ENCODE peak calls at places on chromosomes 3 and 15, in ten cellular contexts. P, D, C, S, R, M, X, U, G and J are unnamed samples. For H3K4me1, the result is how much of the 10 kb centered on the place peaks cover.

GRCh38 chr3:97138914-97139541 is 324.6 kb downstream of the EPHA6 start:
- DNase-seq in D (no peak), M (no peak), C (no peak), S (no peak), P (peak), R (no peak), U (no peak), G (peak), X (peak), J (no peak)

GRCh38 chr3:141498592-141499223 is 11.9 kb downstream of the RASA2 start:
- DNase-seq in S (peak), D (no peak), R (no peak), P (no peak), C (no peak), X (no peak), M (peak), U (no peak), G (peak), J (peak)

GRCh38 chr15:60116456-60117089 is 112.5 kb downstream of the FOXB1 start:
- DNase-seq in P (no peak), C (no peak), X (no peak), R (no peak), D (no peak), S (no peak), M (no peak), U (no peak), G (no peak), J (no peak)

GRCh38 chr3:16472593-16472992 is 40.9 kb downstream of the RFTN1 start:
- DNase-seq in R (no peak), D (no peak), M (no peak), S (no peak), U (no peak), C (no peak), X (no peak), G (no peak), P (no peak), J (no peak)

GRCh38 chr3:104437891-104438290 is 928.8 kb upstream of the ALCAM start:
- DNase-seq in G (no peak), X (peak), R (peak), P (no peak), M (peak), S (no peak), C (peak), D (peak), U (no peak), J (no peak)

GRCh38 chr15:40806672-40807027 is 239 bp upstream of the ZFYVE19 start:
- DNase-seq in P (no peak), R (no peak), M (no peak), G (no peak), U (no peak), X (no peak), S (no peak), D (no peak), C (no peak), J (no peak)

GRCh38 chr15:90892498-90893174 is 8.3 kb downstream of the FES start:
- DNase-seq in X (no peak), S (no peak), M (no peak), G (no peak), R (no peak), C (no peak), D (no peak), P (no peak), U (no peak), J (peak)

GRCh38 chr3:195885036-195885871 is 23.1 kb downstream of the TNK2 start:
- DNase-seq in G (no peak), R (no peak), M (no peak), C (no peak), S (no peak), P (no peak), D (no peak), U (no peak), X (no peak), J (peak)

GRCh38 chr15:42929449-42929848 is 8.9 kb upstream of the TTBK2 start:
- DNase-seq in P (no peak), G (no peak), S (no peak), U (no peak), R (peak), C (no peak), X (no peak), M (no peak), D (no peak), J (no peak)

DNA sequence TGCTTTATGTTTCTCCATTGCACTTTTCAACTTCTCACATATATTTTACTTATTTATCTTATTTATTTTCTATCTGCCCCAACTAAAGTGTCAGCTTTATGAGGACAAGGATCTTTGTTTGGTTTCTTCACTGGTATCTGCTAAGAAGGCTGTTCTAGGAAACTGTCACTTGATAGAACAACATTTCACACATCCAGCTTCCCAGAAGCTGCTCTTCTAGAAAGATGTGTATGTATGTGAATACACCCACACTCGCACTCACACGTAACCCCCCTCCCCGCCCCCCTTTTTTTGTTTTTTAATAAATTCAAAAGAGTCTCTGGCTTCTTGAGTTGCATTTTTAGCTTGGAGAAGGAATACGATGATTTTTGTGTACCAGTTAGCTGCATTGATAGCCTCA is 143.1 kb downstream of the AKAP13 start:
- DNase-seq in D (no peak), G (no peak), M (no peak), P (no peak), U (no peak), S (no peak), C (no peak), R (no peak), X (no peak), J (no peak)
- H3K4me1 ChIP-seq in D (under half), G (under half), M (under half), P (under half), U (under half), S (under half), C (under half), R (under half), X (under half), J (under half)

DNA sequence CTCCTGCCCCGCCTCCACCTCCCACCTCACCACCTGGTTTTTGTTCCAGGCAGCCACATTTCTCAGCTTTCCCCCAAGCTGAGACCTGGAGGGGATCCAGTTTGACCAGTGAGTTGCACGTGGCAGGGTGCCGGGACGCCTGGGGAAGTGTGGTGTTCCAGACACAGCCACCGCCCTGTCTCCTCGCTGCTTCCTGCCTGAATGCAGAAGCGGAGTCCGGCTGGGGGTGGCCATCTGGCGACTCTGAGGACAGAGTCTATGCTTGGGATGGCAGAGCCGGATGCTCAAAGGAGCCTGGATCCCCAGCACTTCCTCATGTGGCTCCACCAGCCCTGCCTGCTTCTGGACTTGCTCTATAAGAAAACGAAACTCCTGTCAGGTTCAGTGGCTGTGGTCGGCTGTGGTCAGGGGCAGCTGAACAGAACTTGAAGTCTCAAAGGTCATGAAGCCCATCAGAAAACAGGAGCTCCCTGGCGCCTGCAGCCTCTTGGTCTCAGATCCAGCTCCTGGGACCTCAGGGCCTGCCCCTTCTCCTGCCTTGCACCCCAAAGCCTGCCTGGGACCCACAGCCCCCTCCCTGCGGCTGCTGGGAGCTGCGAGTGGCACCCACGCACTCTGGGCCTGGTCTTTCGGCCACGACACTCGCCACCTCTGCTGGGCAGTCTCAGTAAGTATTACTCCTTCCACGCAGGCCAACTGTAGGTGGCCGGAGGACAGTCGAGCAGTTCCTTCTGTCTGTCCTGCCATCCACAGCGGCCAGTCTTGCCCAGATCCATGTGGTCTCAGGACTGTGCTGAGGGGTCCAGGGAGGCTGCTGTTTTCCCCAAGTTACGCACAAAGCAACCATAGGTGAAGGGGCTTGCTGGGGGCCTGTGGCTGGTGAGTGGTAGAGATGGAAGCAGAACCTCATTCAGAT is 112.8 kb upstream of the MEF2A start:
- DNase-seq in C (peak), D (peak), M (peak), X (no peak), S (no peak), R (peak), G (peak), P (peak), U (peak), J (peak)
- H3K4me3 ChIP-seq in C (no peak), D (no peak), M (no peak), X (no peak), S (no peak), R (no peak), G (no peak), P (peak), U (no peak), J (no peak)

DNA sequence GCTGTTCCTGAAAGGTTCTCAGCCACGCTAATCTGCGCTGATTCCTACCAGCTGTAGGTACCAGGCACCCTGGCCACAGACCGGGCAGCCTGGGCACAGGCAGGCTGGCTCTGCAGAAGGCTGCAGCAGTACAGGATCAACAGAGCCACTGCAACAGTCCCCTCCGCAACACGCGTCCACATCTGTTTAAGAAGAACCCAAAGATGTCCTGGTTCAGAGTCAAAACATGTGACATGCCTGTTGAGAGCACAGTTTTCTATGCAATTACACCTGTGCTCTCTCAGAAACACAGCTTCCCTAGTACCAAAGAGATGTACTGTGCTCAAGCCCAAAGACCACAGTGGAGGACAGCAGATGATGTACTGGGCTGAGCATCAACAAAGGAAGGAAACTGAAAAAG is 18.8 kb downstream of the LRIG1 start:
- DNase-seq in M (no peak), R (no peak), D (no peak), X (no peak), G (no peak), U (no peak), C (no peak), P (no peak), S (no peak), J (no peak)
- H3K4me1 ChIP-seq in M (under half), R (under half), D (half or more), X (under half), G (half or more), U (under half), C (under half), P (half or more), S (half or more), J (under half)

GRCh38 chr3:126530171-126531050 is 6.5 kb downstream of the CHST13 start:
- DNase-seq in S (no peak), X (no peak), C (no peak), R (no peak), U (no peak), M (no peak), P (no peak), D (no peak), G (no peak), J (peak)

GRCh38 chr3:126528800-126529541 is 5.0 kb downstream of the CHST13 start:
- DNase-seq in U (no peak), P (peak), R (no peak), S (no peak), G (no peak), X (no peak), C (no peak), M (peak), D (no peak), J (no peak)

GRCh38 chr3:126531051-126531330 is 7.0 kb downstream of the CHST13 start:
- DNase-seq in U (no peak), D (no peak), P (no peak), R (no peak), G (no peak), S (no peak), X (no peak), C (no peak), M (no peak), J (no peak)

GRCh38 chr3:126528419-126528799 is 4.5 kb downstream of the CHST13 start:
- DNase-seq in G (no peak), X (no peak), U (no peak), R (no peak), S (no peak), P (no peak), D (no peak), M (no peak), C (no peak), J (no peak)

DNA sequence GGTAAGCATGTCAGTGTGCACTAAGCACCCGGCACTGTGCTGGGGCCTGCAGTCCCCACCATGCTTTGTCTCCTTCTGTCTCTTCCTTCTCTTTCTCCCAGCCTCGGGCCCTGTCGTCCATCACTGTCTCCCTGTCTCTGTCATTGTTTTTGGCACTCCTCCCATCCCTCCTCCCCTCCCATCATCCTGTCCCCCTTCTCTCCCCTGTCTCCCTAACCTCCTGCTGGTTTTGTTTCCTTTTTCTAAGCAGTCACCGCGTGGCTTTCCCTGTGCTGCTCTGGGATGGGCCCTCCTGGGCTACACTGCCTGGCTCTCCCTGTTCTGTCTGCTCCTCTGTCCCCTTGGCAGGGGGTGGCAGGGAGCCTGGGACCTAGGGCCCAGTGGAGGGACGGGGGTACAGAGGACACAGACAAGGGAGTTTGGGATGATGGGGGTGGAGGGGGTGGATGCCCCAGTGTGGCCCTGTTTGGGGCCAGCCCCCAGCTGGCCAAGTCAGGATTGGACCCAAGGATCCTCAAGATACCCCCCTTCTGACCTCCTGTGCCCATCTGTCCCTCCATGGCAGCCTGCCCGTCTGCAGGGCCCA is 5.7 kb downstream of the CHST13 start:
- DNase-seq in U (no peak), X (no peak), D (no peak), R (no peak), S (no peak), M (no peak), C (no peak), G (no peak), P (no peak), J (no peak)
- H3K4me3 ChIP-seq in U (no peak), X (no peak), D (no peak), R (no peak), S (no peak), M (no peak), C (no peak), G (no peak), P (no peak), J (no peak)

GRCh38 chr15:80856400-80856799 is 77.2 kb downstream of the CEMIP start:
- DNase-seq in M (no peak), D (no peak), C (no peak), P (peak), G (no peak), S (no peak), U (no peak), X (no peak), R (no peak), J (no peak)

GRCh38 chr15:80856809-80857377 is 77.7 kb downstream of the CEMIP start:
- DNase-seq in G (no peak), U (no peak), D (no peak), C (peak), M (peak), P (peak), X (no peak), S (no peak), R (no peak), J (peak)

GRCh38 chr15:80852676-80853075 is 73.5 kb downstream of the CEMIP start:
- DNase-seq in M (peak), X (peak), R (no peak), D (no peak), U (no peak), C (no peak), G (no peak), P (no peak), S (no peak), J (no peak)

GRCh38 chr15:80854104-80854503 is 74.9 kb downstream of the CEMIP start:
- DNase-seq in D (no peak), U (no peak), S (no peak), X (no peak), M (no peak), P (no peak), C (peak), G (no peak), R (no peak), J (peak)

DNA sequence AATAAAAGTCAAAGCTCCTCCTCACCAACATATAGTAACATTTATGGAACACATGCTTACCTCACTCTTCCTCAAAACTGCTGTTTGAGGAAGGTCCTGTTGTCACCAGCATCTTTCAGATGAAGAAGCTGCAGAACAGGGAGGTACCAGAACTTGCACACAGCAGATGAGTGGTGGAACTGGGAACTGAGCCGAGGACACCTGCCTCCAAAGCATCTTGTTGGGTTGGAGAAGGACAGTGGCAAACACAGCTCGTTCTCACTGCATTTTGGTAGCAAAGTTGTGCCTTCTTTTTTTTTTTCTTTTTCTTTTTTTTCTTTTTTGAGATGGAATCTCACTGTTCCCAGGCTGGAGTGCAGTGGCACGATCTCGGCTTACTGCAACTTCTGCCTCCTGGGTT is 76.0 kb downstream of the CEMIP start:
- DNase-seq in U (no peak), M (no peak), S (no peak), R (no peak), D (no peak), P (no peak), C (no peak), X (no peak), G (no peak), J (no peak)
- H3K4me1 ChIP-seq in U (under half), M (under half), S (under half), R (under half), D (under half), P (half or more), C (under half), X (under half), G (under half), J (under half)

GRCh38 chr3:81760215-81760614 is 1.2 kb downstream of the GBE1 start:
- DNase-seq in M (no peak), R (no peak), D (no peak), P (no peak), C (no peak), U (peak), G (no peak), S (no peak), X (no peak), J (no peak)
- H3K4me3 ChIP-seq in M (no peak), R (peak), D (peak), P (peak), C (peak), U (peak), G (peak), S (peak), X (peak), J (peak)

GRCh38 chr3:129653019-129653418 is 46.5 kb upstream of the PLXND1 start:
- DNase-seq in X (no peak), M (no peak), S (no peak), P (no peak), G (no peak), R (no peak), D (no peak), U (no peak), C (no peak), J (no peak)
- H3K4me1 ChIP-seq in X (under half), M (under half), S (under half), P (half or more), G (under half), R (under half), D (under half), U (under half), C (under half), J (under half)

GRCh38 chr15:62165029-62165792 is at the start of gene C2CD4B:
- DNase-seq in R (no peak), D (no peak), G (no peak), S (peak), P (no peak), U (peak), X (peak), M (peak), C (no peak), J (peak)

GRCh38 chr15:62163847-62164499 is 1.1 kb downstream of the C2CD4B start:
- DNase-seq in G (no peak), M (no peak), D (no peak), S (no peak), R (no peak), P (no peak), C (no peak), X (no peak), U (peak), J (peak)

GRCh38 chr15:62163397-62163796 is 1.7 kb downstream of the C2CD4B start:
- DNase-seq in C (no peak), D (no peak), P (no peak), S (no peak), G (no peak), M (no peak), U (peak), X (no peak), R (no peak), J (no peak)

GRCh38 chr15:62164500-62165028 is 521 bp downstream of the C2CD4B start:
- DNase-seq in P (no peak), D (no peak), S (no peak), X (peak), U (no peak), C (peak), M (peak), R (no peak), G (peak), J (peak)

GRCh38 chr15:62165793-62166380 is 802 bp upstream of the C2CD4B start:
- DNase-seq in G (no peak), C (no peak), D (no peak), X (no peak), M (no peak), U (peak), P (no peak), R (no peak), S (no peak), J (no peak)
- H3K4me3 ChIP-seq in G (no peak), C (no peak), D (no peak), X (no peak), M (no peak), U (no peak), P (no peak), R (no peak), S (no peak), J (peak)